ENCODE peak calls at places on chromosome 6, in seven cellular contexts. F is anterior cingulate cortex, Y is NCI-H526, I is sciatic nerve, A is activated gamma-delta T cell treated with Interleukin-2 at 50 U/mL for 16 hours, Z is RPMI7951, W is Kasumi-1. R is an unnamed sample.

GRCh38 chr6:39867592-39867991 is 66.7 kb downstream of the MOCS1 start:
- DNase-seq in F (no peak), Z (no peak), A (no peak), W (no peak), Y (peak), I (no peak), R (no peak)

GRCh38 chr6:48706310-48706709 is 595.3 kb upstream of the PTCHD4 start:
- DNase-seq in I (no peak), A (no peak), W (no peak), F (no peak), Y (no peak), Z (no peak), R (no peak)

GRCh38 chr6:84445074-84445473 is 217.6 kb upstream of the CEP162 start:
- DNase-seq in W (no peak), I (no peak), Z (no peak), A (no peak), F (no peak), Y (no peak), R (no peak)

GRCh38 chr6:141426400-141426980 is 706.2 kb upstream of the GJE1 start:
- DNase-seq in A (no peak), Z (peak), F (no peak), W (no peak), Y (no peak), I (no peak), R (no peak)

GRCh38 chr6:43873806-43874714 is 104.0 kb downstream of the VEGFA start:
- DNase-seq in Y (peak), W (no peak), F (no peak), Z (no peak), I (no peak), A (no peak), R (no peak)

GRCh38 chr6:56677559-56677958 is 34.9 kb upstream of the DST start:
- DNase-seq in F (no peak), W (no peak), Z (peak), I (no peak), A (no peak), Y (no peak), R (no peak)

GRCh38 chr6:79812195-79812594 is 135.2 kb downstream of the ELOVL4 start:
- DNase-seq in W (no peak), I (no peak), Y (no peak), F (no peak), Z (no peak), A (no peak), R (no peak)

GRCh38 chr6:11258260-11259237 is 26.1 kb upstream of the NEDD9 start:
- DNase-seq in Z (no peak), A (peak), F (no peak), I (no peak), W (no peak), Y (no peak), R (no peak)

GRCh38 chr6:91824346-91824745 is 1237.5 kb upstream of the MAP3K7 start:
- DNase-seq in W (no peak), Y (no peak), I (no peak), F (no peak), A (no peak), Z (no peak), R (no peak)

GRCh38 chr6:31930962-31931361 is 3.4 kb downstream of the C2 start:
- DNase-seq in W (no peak), I (no peak), A (no peak), Y (no peak), Z (no peak), F (no peak), R (no peak)

GRCh38 chr6:140846518-140847277 is 1286.0 kb upstream of the GJE1 start:
- DNase-seq in Z (peak), Y (no peak), A (no peak), F (no peak), I (no peak), W (no peak), R (no peak)

GRCh38 chr6:32288426-32288825 is 64.6 kb upstream of the NOTCH4 start:
- DNase-seq in F (no peak), W (no peak), A (no peak), Z (no peak), Y (no peak), I (no peak), R (no peak)

GRCh38 chr6:17601389-17601703 is 1.2 kb downstream of the FAM8A1 start:
- DNase-seq in A (no peak), I (no peak), Y (no peak), Z (no peak), F (no peak), W (no peak), R (no peak)

R was measured in upper lobe of right lung.